ENCODE peak calls at places on chromosome 1, in five cellular contexts. E is NCI-H82; G is T1000; M is Calu3; I is activated CD4-positive, CD25-positive, alpha-beta regulatory T cell treated with anti-CD3 and anti-CD28 coated beads, Interleukin-2, amount 50 U/mL, for 72 hours. Y is an unnamed sample.

GRCh38 chr1:167790117-167790516 is 68.3 kb downstream of the MPZL1 start:
- DNase-seq in E (no peak), G (no peak), M (no peak), I (no peak), Y (no peak)

GRCh38 chr1:164702664-164703063 is 143.7 kb downstream of the PBX1 start:
- DNase-seq in E (no peak), G (no peak), M (no peak), I (no peak), Y (no peak)

GRCh38 chr1:101995984-101996731 is 568 bp downstream of the OLFM3 start:
- DNase-seq in E (peak; percentile 78), G (no peak), M (no peak), I (no peak), Y (no peak)

GRCh38 chr1:41513388-41513745 is 28.9 kb upstream of the EDN2 start:
- DNase-seq in E (peak; percentile 34), G (no peak), M (no peak), I (peak; percentile 47), Y (no peak)

GRCh38 chr1:38009088-38009840 is 3.3 kb upstream of the UTP11 start:
- DNase-seq in E (no peak), G (no peak), M (no peak), I (no peak), Y (no peak)

GRCh38 chr1:162197615-162198497 is 128.4 kb downstream of the NOS1AP start:
- DNase-seq in E (peak; percentile 35), G (no peak), M (no peak), I (no peak), Y (no peak)

GRCh38 chr1:72946901-72947505 is 664.7 kb upstream of the NEGR1 start:
- DNase-seq in E (no peak), G (no peak), M (no peak), I (no peak), Y (no peak)

GRCh38 chr1:115277276-115277675 is 60.8 kb downstream of the NGF start:
- DNase-seq in E (no peak), G (peak; percentile 8), M (no peak), I (no peak), Y (no peak)

GRCh38 chr1:210937846-210938245 is 196.1 kb downstream of the KCNH1 start:
- DNase-seq in E (no peak), G (no peak), M (no peak), I (no peak), Y (no peak)

GRCh38 chr1:53047737-53048344 is 14.2 kb upstream of the PODN start:
- DNase-seq in E (no peak), G (no peak), M (no peak), I (no peak), Y (no peak)

GRCh38 chr1:89523597-89524368 is 846 bp upstream of the LRRC8B start:
- DNase-seq in E (peak; percentile 100), G (no peak), M (peak; percentile 50), I (no peak), Y (peak; percentile 50)

GRCh38 chr1:157523774-157524501 is 28.4 kb downstream of the FCRL5 start:
- DNase-seq in E (no peak), G (no peak), M (no peak), I (no peak), Y (no peak)

GRCh38 chr1:236800002-236800620 is 5.0 kb downstream of the MTR start:
- DNase-seq in E (no peak), G (no peak), M (no peak), I (no peak), Y (no peak)

GRCh38 chr1:20233394-20233793 is 47.1 kb upstream of the PLA2G2C start:
- DNase-seq in E (peak; percentile 71), G (no peak), M (no peak), I (no peak), Y (no peak)

GRCh38 chr1:154874465-154874864 is 4.4 kb upstream of the KCNN3 start:
- DNase-seq in E (no peak), G (no peak), M (no peak), I (no peak), Y (no peak)

GRCh38 chr1:180854001-180854400 is 58.7 kb upstream of the KIAA1614 start:
- DNase-seq in E (no peak), G (no peak), M (no peak), I (no peak), Y (no peak)

Y was measured in globus pallidus.